ENCODE peak calls at places on chromosomes 13 and 19, in four cellular contexts. C is tibial nerve, P is OCI-LY7, U is glutamatergic neuron. I is an unnamed sample.

GRCh38 chr19:56983804-56984203 is 136.0 kb upstream of the USP29 start:
- DNase-seq in U (no peak), P (no peak), C (no peak), I (no peak)

GRCh38 chr19:11361037-11361770 is 6.0 kb downstream of the PLPPR2 start:
- DNase-seq in C (no peak), U (peak; percentile 96), P (no peak), I (no peak)

GRCh38 chr13:43220873-43221578 is 197.6 kb downstream of the DNAJC15 start:
- DNase-seq in P (no peak), U (no peak), C (no peak), I (no peak)

GRCh38 chr13:32837973-32838940 is 178.0 kb upstream of the KL start:
- DNase-seq in C (no peak), U (no peak), P (no peak), I (no peak)

GRCh38 chr13:113123226-113124150 is 889 bp downstream of the F10 start:
- DNase-seq in P (no peak), U (peak; percentile 16), C (no peak), I (no peak)

GRCh38 chr19:48543121-48543710 is 8.8 kb upstream of the SULT2B1 start:
- DNase-seq in U (no peak), C (no peak), P (no peak), I (no peak)

GRCh38 chr13:31012285-31013024 is 80.0 kb downstream of the TEX26 start:
- DNase-seq in P (no peak), U (no peak), C (no peak), I (no peak)

GRCh38 chr13:52842440-52842839 is 6.0 kb downstream of the PCDH8 start:
- DNase-seq in C (no peak), U (no peak), P (no peak), I (no peak)

GRCh38 chr19:4559569-4559968 is at the start of gene SEMA6B:
- DNase-seq in U (no peak), P (no peak), C (peak; percentile 37), I (no peak)

GRCh38 chr13:111225184-111225583 is 95.3 kb upstream of the TEX29 start:
- DNase-seq in P (no peak), C (no peak), U (no peak), I (no peak)

GRCh38 chr13:109408596-109409382 is 377.6 kb downstream of the IRS2 start:
- DNase-seq in C (no peak), P (no peak), U (no peak), I (no peak)

GRCh38 chr19:50695251-50696064 is 24.1 kb downstream of the SHANK1 start:
- DNase-seq in C (no peak), P (no peak), U (peak; percentile 67), I (no peak)

GRCh38 chr19:4115050-4115817 is 8.7 kb downstream of the MAP2K2 start:
- DNase-seq in U (peak; percentile 35), P (peak; percentile 76), C (no peak), I (no peak)

GRCh38 chr13:95571941-95572340 is 19.4 kb downstream of the CLDN10 start:
- DNase-seq in U (no peak), C (no peak), P (no peak), I (no peak)

DNA sequence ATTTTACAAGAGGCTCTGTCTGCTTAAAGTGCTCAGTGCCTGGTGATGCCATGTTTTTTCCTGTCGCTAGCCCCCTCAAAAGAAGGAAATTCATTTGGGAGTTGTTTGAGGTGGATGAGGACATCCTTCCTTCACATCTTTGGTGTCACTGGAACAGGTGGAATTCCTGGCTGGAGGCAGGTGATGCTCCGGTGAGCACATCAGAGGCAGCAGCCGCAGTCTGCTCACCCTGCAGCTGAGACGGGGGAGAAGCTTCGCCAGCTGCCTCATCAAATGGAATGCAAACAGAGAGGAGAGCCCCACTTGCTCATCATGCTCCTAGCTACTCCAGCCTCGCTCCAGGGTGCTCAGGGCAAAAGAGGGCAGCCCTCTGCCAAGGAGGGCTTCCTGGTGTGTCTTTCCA is 74.1 kb upstream of the UBL3 start:
- DNase-seq in C (no peak), U (no peak), P (no peak), I (no peak)
- TF ChIP-seq CTCF in C (no peak), U (peak; percentile 34), P (peak; percentile 58), I (no peak)

GRCh38 chr19:33868821-33869412 is 72.2 kb downstream of the KCTD15 start:
- DNase-seq in U (no peak), P (no peak), C (no peak), I (no peak)
- TF ChIP-seq CTCF in U (no peak), P (no peak), C (no peak), I (no peak)

GRCh38 chr13:97912139-97912535 is 41.3 kb upstream of the IPO5 start:
- DNase-seq in U (no peak), C (no peak), P (no peak), I (no peak)

GRCh38 chr13:97913206-97913605 is 40.3 kb upstream of the IPO5 start:
- DNase-seq in P (no peak), U (no peak), C (no peak), I (no peak)

GRCh38 chr13:97914537-97914936 is 38.9 kb upstream of the IPO5 start:
- DNase-seq in C (no peak), U (no peak), P (no peak), I (no peak)

DNA sequence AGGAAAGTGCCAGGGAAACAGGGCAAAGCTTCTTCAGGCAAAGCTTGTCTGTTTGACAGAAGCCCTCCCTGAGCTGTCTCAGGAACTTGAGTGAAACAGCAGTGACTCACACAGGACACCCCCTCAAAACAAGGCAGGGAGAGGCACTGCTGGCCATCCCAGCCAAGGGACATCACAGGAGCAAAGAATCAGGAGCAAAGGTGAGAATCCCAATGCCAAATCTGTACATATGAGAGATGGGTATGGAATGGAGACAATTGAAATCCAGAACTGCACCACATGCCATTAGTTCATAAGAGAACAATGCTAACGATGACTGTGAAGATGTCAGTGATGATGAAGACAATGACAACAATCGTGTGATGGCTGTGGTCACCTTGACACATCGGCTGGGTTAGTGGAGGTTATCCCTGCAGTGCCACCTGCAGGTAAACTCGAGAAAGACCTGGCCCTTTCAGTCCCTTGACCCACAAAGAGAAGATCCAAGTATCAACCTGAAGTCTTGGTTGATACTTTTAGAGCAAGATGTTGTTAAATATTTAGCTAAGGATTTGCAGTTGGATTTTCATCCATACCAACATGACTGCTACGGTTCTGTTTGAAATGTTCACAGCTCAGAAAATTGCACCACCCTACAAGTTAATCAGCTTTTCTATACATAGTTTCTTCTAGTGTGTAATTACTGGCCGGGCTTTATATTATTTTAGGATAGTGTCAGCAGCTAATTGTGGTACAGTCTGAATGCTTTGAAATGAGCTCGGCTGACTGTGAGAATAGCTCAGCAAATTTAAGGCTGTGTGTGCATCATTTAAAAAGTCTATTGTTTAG is 42.0 kb upstream of the IPO5 start:
- DNase-seq in U (peak; percentile 25), C (no peak), P (peak; percentile 21), I (no peak)
- TF ChIP-seq CTCF in U (peak; percentile 39), C (no peak), P (peak; percentile 62), I (no peak)

GRCh38 chr19:42313096-42313839 is at the start of gene TMEM145:
- DNase-seq in C (no peak), P (peak; percentile 53), U (peak; percentile 79), I (no peak)
- TF ChIP-seq CTCF in C (peak; percentile 19), P (peak; percentile 35), U (no peak), I (no peak)

GRCh38 chr13:104831823-104832222 is 1703.6 kb downstream of the EFNB2 start:
- DNase-seq in U (no peak), P (no peak), C (no peak), I (no peak)
- TF ChIP-seq CTCF in U (no peak), P (no peak), C (no peak), I (no peak)

GRCh38 chr13:20116213-20116612 is 44.6 kb downstream of the GJA3 start:
- DNase-seq in P (no peak), U (no peak), C (no peak), I (no peak)
- TF ChIP-seq CTCF in P (peak; percentile 31), U (no peak), C (no peak), I (no peak)

I was measured in omental fat pad.